ENCODE peak calls at places on chromosomes 7 and 10, in four cellular contexts. Z, D, I and U are unnamed samples.

GRCh38 chr10:88538038-88538437 is 45.1 kb downstream of the RNLS start:
- DNase-seq in Z (peak), D (no peak), I (no peak), U (no peak)

GRCh38 chr7:100891555-100891954 is 2.0 kb upstream of the UFSP1 start:
- DNase-seq in Z (no peak), D (no peak), I (no peak), U (no peak)

GRCh38 chr7:112771166-112771565 is 19.0 kb downstream of the TMEM168 start:
- DNase-seq in Z (no peak), D (no peak), I (no peak), U (no peak)

GRCh38 chr7:158384746-158385145 is 202.9 kb downstream of the PTPRN2 start:
- DNase-seq in Z (no peak), D (no peak), I (no peak), U (no peak)

GRCh38 chr7:25795824-25796235 is 356.2 kb upstream of the NFE2L3 start:
- DNase-seq in Z (peak), D (no peak), I (no peak), U (no peak)

GRCh38 chr10:71548494-71548846 is 151.8 kb downstream of the CDH23 start:
- DNase-seq in Z (no peak), D (no peak), I (peak), U (peak)

GRCh38 chr7:14191686-14192098 is 202.2 kb upstream of the ETV1 start:
- DNase-seq in Z (no peak), D (no peak), I (no peak), U (no peak)

GRCh38 chr10:18113881-18114280 is 26.3 kb upstream of the CACNB2 start:
- DNase-seq in Z (no peak), D (no peak), I (no peak), U (no peak)

GRCh38 chr10:106795619-106796018 is 368.9 kb downstream of the SORCS1 start:
- DNase-seq in Z (no peak), D (no peak), I (peak), U (peak)

GRCh38 chr7:82010416-82010815 is 240.6 kb upstream of the HGF start:
- DNase-seq in Z (no peak), D (no peak), I (no peak), U (no peak)